ENCODE peak calls at places on chromosome 2, in five cellular contexts. M is lower leg skin, Y is heart left ventricle, T is NB4, O is SK-N-SH. F is an unnamed sample.

GRCh38 chr2:120715356-120715755 is 20.3 kb upstream of the GLI2 start:
- DNase-seq in M (no peak), Y (no peak), T (no peak), O (no peak), F (no peak)

GRCh38 chr2:168348076-168348475 is 100.7 kb upstream of the STK39 start:
- DNase-seq in M (no peak), Y (no peak), T (peak; percentile 50), O (peak; percentile 40), F (peak; percentile 11)

GRCh38 chr2:17830053-17831034 is 14.1 kb downstream of the MSGN1 start:
- DNase-seq in M (peak; percentile 30), Y (peak; percentile 84), T (peak; percentile 53), O (peak; percentile 92), F (peak; percentile 26)

GRCh38 chr2:98771771-98772521 is 41.0 kb upstream of the MGAT4A start:
- DNase-seq in M (no peak), Y (no peak), T (peak; percentile 66), O (no peak), F (no peak)

GRCh38 chr2:119849838-119850565 is 90.3 kb downstream of the PTPN4 start:
- DNase-seq in M (no peak), Y (no peak), T (no peak), O (no peak), F (no peak)

GRCh38 chr2:191670076-191670475 is 7.9 kb upstream of the NABP1 start:
- DNase-seq in M (no peak), Y (no peak), T (no peak), O (no peak), F (no peak)

GRCh38 chr2:22340711-22341110 is 1044.3 kb upstream of the KLHL29 start:
- DNase-seq in M (no peak), Y (no peak), T (no peak), O (no peak), F (no peak)

GRCh38 chr2:187188783-187189631 is 259.0 kb downstream of the CALCRL start:
- DNase-seq in M (no peak), Y (no peak), T (no peak), O (no peak), F (no peak)

GRCh38 chr2:63665806-63666205 is 77.0 kb downstream of the MDH1 start:
- DNase-seq in M (no peak), Y (no peak), T (no peak), O (no peak), F (no peak)

GRCh38 chr2:36147670-36148390 is 207.7 kb upstream of the CRIM1 start:
- DNase-seq in M (no peak), Y (no peak), T (no peak), O (no peak), F (no peak)

GRCh38 chr2:121705958-121706357 is 30.7 kb downstream of the NIFK start:
- DNase-seq in M (no peak), Y (no peak), T (no peak), O (no peak), F (no peak)

GRCh38 chr2:218992196-218992595 is 1.0 kb downstream of the CRYBA2 start:
- DNase-seq in M (no peak), Y (no peak), T (no peak), O (peak; percentile 6), F (no peak)

GRCh38 chr2:218991674-218992168 is 1.5 kb downstream of the CRYBA2 start:
- DNase-seq in M (no peak), Y (no peak), T (no peak), O (peak; percentile 54), F (peak; percentile 64)

GRCh38 chr2:218995561-218995960 is 2.3 kb upstream of the CRYBA2 start:
- DNase-seq in M (no peak), Y (no peak), T (no peak), O (no peak), F (no peak)

GRCh38 chr2:218992703-218993344 is 398 bp downstream of the CRYBA2 start:
- DNase-seq in M (no peak), Y (no peak), T (no peak), O (peak; percentile 21), F (no peak)

DNA sequence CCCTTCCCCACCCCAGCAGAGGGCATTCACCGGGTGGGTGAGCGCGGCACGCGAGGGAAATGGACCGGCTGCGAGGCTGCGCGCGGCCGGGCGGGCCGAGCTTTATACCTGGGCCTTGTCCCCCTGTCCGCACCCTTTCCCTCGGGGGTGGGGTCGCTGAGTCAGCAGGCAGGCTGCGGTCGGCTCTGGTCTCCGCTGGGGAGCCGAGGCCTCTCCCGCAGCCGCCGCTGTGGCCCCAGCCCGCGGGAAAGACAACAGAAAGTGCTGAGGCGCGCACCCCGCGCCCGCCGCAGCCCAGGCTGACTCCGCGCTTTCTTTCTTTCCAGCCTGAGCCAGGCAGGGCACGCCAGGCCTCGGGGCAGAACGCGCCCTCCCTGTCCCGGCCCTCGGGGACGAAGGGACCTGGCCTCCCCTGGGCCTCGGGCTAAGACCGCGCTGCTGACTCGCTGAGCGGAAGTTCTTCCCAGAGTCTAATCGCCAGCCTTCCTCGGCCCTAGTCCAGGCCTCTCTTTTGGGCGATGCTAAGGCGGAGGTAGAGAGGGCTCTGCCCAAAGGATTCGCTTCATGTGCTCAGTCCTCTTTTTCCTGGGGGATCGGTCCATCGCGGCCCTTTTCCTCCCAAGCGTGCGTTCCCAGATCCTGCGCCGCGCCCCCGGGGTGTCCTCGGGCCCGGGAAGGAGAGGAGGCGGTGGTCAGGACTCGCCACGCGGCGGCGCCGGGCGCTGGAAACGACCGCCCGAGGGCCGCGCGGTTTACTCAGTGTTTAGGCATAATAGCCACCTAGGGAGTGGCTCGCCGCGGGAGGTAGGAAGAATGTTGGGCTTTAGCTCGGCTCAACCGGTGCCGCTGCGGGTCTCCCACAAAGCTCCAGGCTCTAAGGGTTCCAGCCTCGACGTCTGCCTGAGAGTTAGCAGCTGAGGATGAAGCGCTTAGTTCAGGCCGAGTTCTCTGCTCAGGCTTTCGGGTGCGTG is at the start of gene CRYBA2:
- DNase-seq in M (no peak), Y (no peak), T (peak; percentile 40), O (peak; percentile 16), F (no peak)
- H3K4me3 ChIP-seq in M (peak within 1 kb of the TSS; percentile 7), Y (peak within 1 kb of the TSS; percentile 43), T (no peak within 1 kb of the TSS), O (no peak within 1 kb of the TSS), F (no peak within 1 kb of the TSS)

GRCh38 chr2:213148572-213149331 is 2.7 kb downstream of the IKZF2 start:
- DNase-seq in M (no peak), Y (no peak), T (peak; percentile 8), O (no peak), F (no peak)

GRCh38 chr2:213150315-213150951 is 979 bp downstream of the IKZF2 start:
- DNase-seq in M (no peak), Y (no peak), T (peak; percentile 17), O (no peak), F (peak; percentile 30)

GRCh38 chr2:213149949-213150314 is 1.5 kb downstream of the IKZF2 start:
- DNase-seq in M (no peak), Y (no peak), T (no peak), O (no peak), F (no peak)

GRCh38 chr2:213147550-213147949 is 3.9 kb downstream of the IKZF2 start:
- DNase-seq in M (no peak), Y (no peak), T (no peak), O (no peak), F (no peak)

DNA sequence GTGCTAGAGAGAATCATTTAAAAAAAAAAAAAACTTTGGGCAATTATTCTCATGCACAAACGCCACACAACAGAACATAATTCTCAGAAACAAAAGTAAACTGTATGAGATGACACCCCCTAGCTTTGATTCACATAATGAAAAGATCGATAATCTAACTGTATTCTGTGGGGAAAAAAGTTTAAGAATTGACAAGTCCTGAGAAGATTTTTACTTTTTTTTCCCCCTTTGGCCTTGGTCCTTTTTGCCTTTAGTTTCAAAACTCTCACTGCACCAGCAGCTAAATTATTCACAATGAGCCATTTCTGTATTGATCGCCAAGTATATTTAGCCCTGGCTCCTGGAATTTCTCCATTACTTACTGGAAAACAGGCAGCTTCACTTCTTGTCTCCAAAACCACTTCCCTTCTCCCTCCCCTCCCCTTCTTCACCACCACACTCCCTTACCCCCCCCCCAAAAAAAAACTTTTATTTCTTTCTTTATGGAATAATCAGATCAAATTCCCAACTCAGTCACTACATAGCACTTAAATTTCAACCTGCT is 2.0 kb downstream of the IKZF2 start:
- DNase-seq in M (no peak), Y (no peak), T (no peak), O (no peak), F (no peak)
- TF ChIP-seq CTCF in M (no peak), Y (no peak), T (no peak), O (no peak), F (peak; percentile 4)

DNA sequence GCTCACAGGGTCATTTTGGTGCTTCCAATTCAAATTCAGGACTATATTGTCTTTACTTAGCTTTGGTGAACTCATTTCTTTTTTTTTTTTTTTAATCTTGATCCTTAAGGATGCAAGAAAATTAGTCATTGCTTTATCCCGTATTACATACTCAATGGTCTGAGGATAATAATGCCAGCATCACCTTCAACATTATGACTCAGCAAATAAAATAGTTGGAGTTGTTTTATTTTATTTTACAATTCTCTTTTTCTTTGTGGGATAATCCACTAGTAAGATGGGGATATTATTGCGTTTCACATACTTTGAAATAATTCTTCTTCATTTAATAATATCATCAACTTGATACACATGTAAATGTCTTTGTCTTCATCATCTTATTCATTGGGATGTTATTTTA is 954.9 kb upstream of the GYPC start:
- DNase-seq in M (no peak), Y (no peak), T (no peak), O (no peak), F (no peak)
- H3K4me3 ChIP-seq in M (no peak overlapping the region), Y (no peak overlapping the region), T (no peak overlapping the region), O (no peak overlapping the region), F (no peak overlapping the region)

DNA sequence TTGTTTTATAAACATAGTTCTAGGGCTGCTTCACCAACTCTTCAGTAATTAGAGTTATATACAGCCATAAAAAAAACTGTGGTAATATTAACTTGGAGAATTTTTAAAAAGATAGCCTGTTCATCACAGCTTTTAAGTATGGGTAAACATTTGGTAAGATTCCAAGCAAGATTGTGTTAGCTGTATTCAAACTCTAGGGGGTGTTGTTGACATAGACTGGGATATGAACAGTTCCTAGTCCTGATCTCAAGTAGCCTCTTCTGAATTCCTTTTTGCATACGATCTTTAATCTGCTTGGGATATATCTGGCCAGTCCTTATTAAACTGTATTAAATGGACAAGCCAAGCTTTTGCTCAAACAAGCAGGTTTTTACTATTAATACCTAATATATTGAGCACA is 13.4 kb downstream of the NOP58 start:
- DNase-seq in M (no peak), Y (no peak), T (peak; percentile 54), O (peak; percentile 53), F (no peak)
- TF ChIP-seq CTCF in M (no peak), Y (peak; percentile 67), T (peak; percentile 48), O (peak; percentile 76), F (peak; percentile 61)

DNA sequence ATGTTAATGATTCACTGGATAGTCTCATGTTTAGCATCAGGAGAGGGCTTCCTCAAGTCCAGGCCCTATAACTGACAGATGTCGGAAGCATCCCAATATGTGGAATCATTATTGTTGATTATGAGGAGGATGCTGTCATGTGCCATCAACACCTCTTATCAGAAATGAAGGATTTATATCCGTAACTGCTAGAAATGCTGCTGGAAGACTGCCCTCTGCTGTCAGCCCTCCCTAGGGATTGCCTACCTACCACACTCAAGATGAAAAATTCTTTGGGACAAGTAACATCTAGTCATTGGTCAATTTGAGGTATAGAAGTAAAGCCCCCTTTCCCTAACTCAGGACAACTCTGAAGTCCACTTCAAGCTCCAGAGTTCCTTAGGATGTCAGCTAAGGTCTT is 1166.5 kb upstream of the NXPH2 start:
- DNase-seq in M (no peak), Y (no peak), T (peak; percentile 3), O (peak; percentile 1), F (no peak)
- H3K4me3 ChIP-seq in M (no peak overlapping the region), Y (no peak overlapping the region), T (no peak overlapping the region), O (no peak overlapping the region), F (no peak overlapping the region)